ENCODE peak calls at places on chromosomes 3 and 15, in ten cellular contexts. Y is A549; T is neural progenitor cell; J is AG09319; S is mesothelial cell of epicardium; D is brain microvascular endothelial cell; I is CD4-positive, alpha-beta T cell; U is esophagus squamous epithelium; W is glutamatergic neuron; R is endodermal cell. G is an unnamed sample.

GRCh38 chr3:124837730-124838186 is 49.4 kb downstream of the ITGB5 start:
- DNase-seq in S (no peak), D (peak), J (peak), R (peak), Y (peak), W (no peak), U (no peak), T (peak), I (no peak), G (no peak)

GRCh38 chr15:74041311-74041756 is 41.0 kb downstream of the GOLGA6A start:
- DNase-seq in I (no peak), W (no peak), J (no peak), R (peak), U (no peak), T (no peak), S (no peak), D (no peak), Y (no peak), G (no peak)

GRCh38 chr3:138850151-138850550 is 15.4 kb upstream of the PIK3CB start:
- DNase-seq in S (no peak), U (no peak), J (no peak), W (no peak), T (no peak), D (peak), Y (no peak), R (no peak), I (no peak), G (no peak)

GRCh38 chr3:10962481-10963036 is 30.0 kb upstream of the SLC6A1 start:
- DNase-seq in Y (no peak), T (no peak), W (no peak), D (no peak), U (no peak), J (no peak), R (no peak), S (no peak), I (no peak), G (no peak)

GRCh38 chr15:40891810-40892448 is 2.3 kb upstream of the VPS18 start:
- DNase-seq in T (peak), D (peak), U (no peak), I (no peak), W (peak), J (no peak), Y (peak), R (peak), S (no peak), G (no peak)

GRCh38 chr3:195583831-195584542 is at the start of gene APOD:
- DNase-seq in D (peak), R (no peak), J (peak), I (no peak), U (no peak), T (no peak), S (no peak), W (no peak), Y (peak), G (no peak)

GRCh38 chr3:89560546-89560945 is 453.1 kb downstream of the EPHA3 start:
- DNase-seq in Y (no peak), W (no peak), T (no peak), R (no peak), D (peak), S (no peak), J (no peak), I (no peak), U (no peak), G (no peak)

GRCh38 chr3:155890671-155891190 is 20.3 kb downstream of the GMPS start:
- DNase-seq in D (no peak), S (no peak), W (no peak), Y (peak), U (no peak), R (no peak), I (no peak), T (no peak), J (peak), G (no peak)

GRCh38 chr3:13479332-13479581 is 849 bp upstream of the HDAC11 start:
- DNase-seq in I (no peak), W (peak), T (peak), J (no peak), U (no peak), R (no peak), S (no peak), Y (no peak), D (no peak), G (no peak)

GRCh38 chr3:160398820-160399346 is at the start of gene IFT80:
- DNase-seq in R (peak), I (peak), W (peak), Y (peak), U (peak), S (peak), T (peak), D (peak), J (peak), G (peak)

GRCh38 chr3:32100465-32100864 is 6.0 kb upstream of the GPD1L start:
- DNase-seq in J (no peak), S (no peak), D (no peak), Y (no peak), T (no peak), I (no peak), W (no peak), R (no peak), U (no peak), G (no peak)

GRCh38 chr15:67157779-67158366 is 92.5 kb downstream of the SMAD3 start:
- DNase-seq in Y (no peak), T (no peak), S (no peak), J (no peak), D (no peak), I (no peak), R (no peak), U (no peak), W (no peak), G (no peak)

GRCh38 chr3:141740349-141740748 is 2.3 kb downstream of the RNF7 start:
- DNase-seq in T (no peak), U (no peak), Y (no peak), I (no peak), W (no peak), J (no peak), R (no peak), D (no peak), S (no peak), G (no peak)

GRCh38 chr3:19254784-19255338 is 106.6 kb downstream of the KCNH8 start:
- DNase-seq in I (no peak), W (no peak), S (no peak), U (no peak), J (no peak), R (no peak), D (no peak), T (no peak), Y (no peak), G (no peak)

GRCh38 chr3:9302425-9303181 is 53.2 kb upstream of the SRGAP3 start:
- DNase-seq in Y (peak), W (peak), I (peak), T (peak), R (peak), S (peak), D (peak), J (peak), U (no peak), G (peak)

GRCh38 chr3:95460274-95460673 is 1354.1 kb upstream of the EPHA6 start:
- DNase-seq in T (no peak), S (no peak), W (no peak), U (no peak), I (no peak), J (no peak), R (no peak), Y (no peak), D (no peak), G (no peak)

GRCh38 chr3:72100626-72101187 is 315.8 kb upstream of the PROK2 start:
- DNase-seq in R (peak), T (peak), I (peak), Y (peak), S (peak), D (peak), U (peak), W (peak), J (peak), G (peak)

GRCh38 chr3:196942915-196943277 is 568 bp upstream of the NCBP2 start:
- DNase-seq in R (peak), W (peak), Y (no peak), D (no peak), U (no peak), I (no peak), J (no peak), S (no peak), T (no peak), G (no peak)

GRCh38 chr3:138381950-138382715 is 33.8 kb downstream of the MRAS start:
- DNase-seq in R (no peak), U (no peak), D (peak), Y (no peak), T (peak), S (no peak), J (peak), I (no peak), W (no peak), G (no peak)

GRCh38 chr15:75042730-75043508 is 19.5 kb downstream of the PPCDC start:
- DNase-seq in D (peak), W (peak), Y (peak), R (peak), U (peak), J (no peak), S (no peak), T (peak), I (peak), G (peak)

GRCh38 chr3:36688815-36689214 is 75.5 kb downstream of the DCLK3 start:
- DNase-seq in J (no peak), W (no peak), D (no peak), U (no peak), Y (no peak), S (no peak), R (no peak), I (no peak), T (peak), G (no peak)

GRCh38 chr15:25178835-25179672 is 224.3 kb downstream of the SNRPN start:
- DNase-seq in D (no peak), U (no peak), I (no peak), Y (no peak), W (peak), J (no peak), T (no peak), R (peak), S (peak), G (peak)

GRCh38 chr15:79837846-79838245 is 59.0 kb downstream of the MTHFS start:
- DNase-seq in I (no peak), Y (no peak), T (no peak), J (no peak), U (no peak), W (no peak), S (no peak), R (no peak), D (no peak), G (no peak)

GRCh38 chr15:23750776-23751175 is 63.7 kb upstream of the NDN start:
- DNase-seq in R (no peak), D (no peak), U (no peak), W (no peak), J (no peak), I (no peak), Y (no peak), T (no peak), S (no peak), G (no peak)

GRCh38 chr3:177465243-177465642 is 268.0 kb upstream of the TBL1XR1 start:
- DNase-seq in S (no peak), Y (no peak), W (no peak), I (no peak), R (no peak), U (no peak), D (no peak), T (no peak), J (no peak), G (no peak)

GRCh38 chr15:79418693-79419279 is 13.3 kb upstream of the MINAR1 start:
- DNase-seq in W (no peak), S (no peak), U (no peak), Y (no peak), I (no peak), T (peak), R (no peak), D (no peak), J (no peak), G (no peak)

GRCh38 chr15:41990243-41990605 is 17.9 kb upstream of the EHD4 start:
- DNase-seq in I (no peak), W (peak), Y (no peak), U (no peak), R (peak), S (no peak), T (no peak), D (no peak), J (no peak), G (no peak)

DNA sequence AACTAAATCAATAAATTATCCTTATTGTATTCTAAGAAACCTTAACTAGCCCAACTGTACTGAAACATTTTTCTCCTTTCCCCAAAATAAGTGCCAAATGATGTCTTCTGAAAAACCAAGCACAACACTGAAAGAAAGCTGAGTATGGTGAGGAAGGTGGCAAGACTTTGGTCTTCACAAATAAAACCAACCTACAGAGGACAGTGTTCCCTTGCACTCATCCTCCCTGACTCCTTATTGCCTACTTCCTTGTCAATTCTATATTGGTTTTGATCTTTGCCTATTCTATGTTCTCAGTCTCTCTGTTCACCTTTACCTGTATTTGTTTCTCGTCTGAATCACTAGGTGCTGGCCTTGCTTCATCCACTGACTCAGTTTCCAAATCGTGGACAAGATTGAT is 490.1 kb upstream of the ZNF385D start:
- DNase-seq in R (no peak), S (no peak), I (no peak), U (no peak), Y (no peak), T (no peak), W (no peak), D (no peak), J (no peak), G (no peak)
- TF ChIP-seq CTCF in R (peak), S (no peak), I (no peak), U (no peak), Y (no peak), T (peak), W (no peak), D (no peak), J (no peak), G (no peak)

GRCh38 chr3:185131602-185132256 is 21.1 kb downstream of the C3orf70 start:
- DNase-seq in D (no peak), Y (no peak), R (no peak), J (no peak), T (peak), U (no peak), I (no peak), S (no peak), W (no peak), G (no peak)
- TF ChIP-seq CTCF in D (no peak), Y (no peak), R (no peak), J (no peak), T (no peak), U (no peak), I (no peak), S (no peak), W (no peak), G (no peak)

DNA sequence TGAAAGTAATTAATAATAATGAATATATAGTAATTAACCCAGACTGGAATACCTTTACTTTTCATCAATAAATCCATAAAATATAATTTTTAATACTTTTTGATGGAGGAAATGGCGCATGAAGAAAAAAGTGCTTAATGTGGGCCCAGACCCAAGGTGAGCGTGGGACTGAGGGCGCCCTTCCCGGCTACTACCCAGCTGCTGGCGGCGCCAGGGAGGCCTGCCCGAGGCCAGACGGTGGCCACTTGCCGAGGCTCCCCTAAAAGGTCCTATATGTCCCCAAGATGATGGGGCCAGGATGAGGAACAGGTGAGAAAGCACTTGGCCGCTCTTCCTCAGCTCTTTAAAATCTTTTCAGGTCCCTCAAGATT is 29.1 kb downstream of the CCNL1 start:
- DNase-seq in Y (no peak), S (no peak), R (peak), U (no peak), J (no peak), W (no peak), D (no peak), T (peak), I (no peak), G (no peak)
- TF ChIP-seq CTCF in Y (no peak), S (peak), R (peak), U (no peak), J (no peak), W (peak), D (no peak), T (no peak), I (peak), G (no peak)

DNA sequence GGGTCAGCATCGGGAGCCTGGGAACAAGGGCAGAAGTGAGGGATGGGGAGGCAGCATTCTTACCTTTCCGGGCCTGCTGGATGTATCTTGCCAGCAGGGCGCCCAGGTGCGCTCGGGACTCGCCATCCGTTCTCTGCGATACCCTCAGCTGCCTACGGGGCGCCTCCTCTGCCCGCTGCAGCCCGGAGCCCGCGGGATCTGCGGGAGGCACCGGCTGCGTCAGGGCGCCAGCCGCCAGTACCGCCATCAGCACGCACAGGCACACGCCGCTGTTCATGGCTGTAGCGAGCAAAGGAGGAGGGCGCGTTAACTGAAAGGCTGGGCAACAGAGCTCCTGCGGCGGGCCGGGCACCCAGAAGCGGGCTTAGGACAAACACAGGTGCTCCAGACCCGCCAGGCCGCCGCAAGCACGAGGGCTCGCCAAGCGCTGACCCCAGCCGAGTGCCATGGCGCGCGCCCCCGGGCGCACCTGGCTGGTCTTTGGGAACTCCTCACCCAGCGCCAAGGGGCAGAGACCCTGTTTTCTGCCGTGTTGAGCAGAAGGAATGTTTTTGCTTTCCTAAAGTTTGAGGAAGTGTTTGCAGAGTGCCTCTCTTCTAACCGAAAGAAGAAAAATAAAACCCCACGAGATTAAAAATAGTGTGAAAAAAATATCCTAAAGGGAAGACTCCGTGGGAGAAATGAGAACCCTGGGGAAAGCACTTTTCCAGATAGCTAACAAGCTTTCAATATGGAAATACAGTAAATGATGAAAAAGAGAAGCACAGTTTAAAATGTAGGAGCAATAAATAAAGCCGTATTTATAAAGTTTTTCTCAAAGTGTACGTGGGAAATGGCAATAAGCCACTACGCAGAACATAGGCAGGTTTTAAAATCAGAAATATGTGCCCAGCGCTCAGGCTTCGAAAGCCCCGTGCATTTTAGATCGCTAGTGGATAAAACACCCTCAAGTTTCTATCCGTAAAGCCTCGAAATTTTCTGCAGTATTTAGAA is 2.3 kb downstream of the CCK start:
- DNase-seq in S (no peak), W (peak), J (no peak), R (peak), Y (no peak), I (no peak), U (no peak), D (no peak), T (peak), G (no peak)
- TF ChIP-seq CTCF in S (no peak), W (no peak), J (no peak), R (peak), Y (no peak), I (no peak), U (no peak), D (no peak), T (peak), G (no peak)